ENCODE peak calls at places on chromosomes 4 and X, in seven cellular contexts. W is OCI-LY7; I is activated CD4-positive, alpha-beta memory T cell treated with anti-CD3 and anti-CD28 coated beads for 36 hours; O is HS-5; R is endothelial cell; K is upper lobe of left lung; C is thoracic aorta. T is an unnamed sample.
A peak's percentile ranks its signal among the peaks of the same experiment; 100 is the strongest.

GRCh38 chr4:152363086-152363485 is 172.8 kb downstream of the FBXW7 start:
- DNase-seq in C (no peak), W (no peak), R (no peak), O (peak; percentile 38), K (no peak), I (no peak), T (no peak)

GRCh38 chr4:27176400-27176799 is 315.8 kb downstream of the STIM2 start:
- DNase-seq in O (no peak), W (peak; percentile 25), C (no peak), R (peak; percentile 38), I (no peak), K (no peak), T (no peak)

GRCh38 chrX:102835504-102836146 is 101.4 kb upstream of the RAB40AL start:
- DNase-seq in K (no peak), C (no peak), I (peak; percentile 15), O (no peak), R (peak; percentile 13), W (peak; percentile 4), T (no peak)

GRCh38 chr4:112214397-112215264 is 17.0 kb upstream of the AP1AR start:
- DNase-seq in K (no peak), I (no peak), R (no peak), O (no peak), W (peak; percentile 51), C (no peak), T (no peak)

GRCh38 chrX:15882704-15883539 is 28.3 kb upstream of the AP1S2 start:
- DNase-seq in O (peak; percentile 49), I (no peak), R (no peak), W (peak; percentile 26), C (no peak), K (no peak), T (no peak)

GRCh38 chr4:102684605-102685052 is 76.1 kb downstream of the MANBA start:
- DNase-seq in W (no peak), K (no peak), R (no peak), O (no peak), I (no peak), C (no peak), T (no peak)

GRCh38 chr4:7027284-7027683 is 15.9 kb upstream of the TADA2B start:
- DNase-seq in R (no peak), K (no peak), C (no peak), W (no peak), I (no peak), O (no peak), T (no peak)

GRCh38 chrX:138745215-138745614 is 33.7 kb upstream of the FGF13 start:
- DNase-seq in C (no peak), I (no peak), W (peak; percentile 32), R (peak; percentile 51), O (peak; percentile 14), K (no peak), T (no peak)

GRCh38 chrX:48835524-48836329 is at the start of gene PCSK1N:
- DNase-seq in O (no peak), I (peak; percentile 39), W (no peak), C (no peak), K (peak; percentile 65), R (no peak), T (no peak)

GRCh38 chr4:38600575-38600974 is 63.4 kb upstream of the KLF3 start:
- DNase-seq in R (no peak), K (no peak), I (no peak), W (peak; percentile 4), C (no peak), O (no peak), T (no peak)

GRCh38 chrX:14801136-14801535 is 71.7 kb downstream of the FANCB start:
- DNase-seq in K (no peak), W (no peak), O (peak; percentile 30), R (no peak), I (no peak), C (no peak), T (no peak)

GRCh38 chr4:77156912-77157858 is at the start of gene CCNG2:
- DNase-seq in I (peak; percentile 83), O (no peak), R (peak; percentile 86), W (peak; percentile 99), K (peak; percentile 94), C (peak; percentile 58), T (peak; percentile 72)

GRCh38 chr4:71156616-71157015 is 163.2 kb downstream of the DCK start:
- DNase-seq in K (no peak), O (no peak), C (no peak), R (no peak), I (no peak), W (no peak), T (no peak)

GRCh38 chrX:12966151-12966550 is 8.8 kb upstream of the TMSB4X start:
- DNase-seq in C (no peak), I (no peak), O (no peak), W (no peak), R (no peak), K (no peak), T (no peak)

GRCh38 chr4:127782025-127782274 is 172 bp upstream of the HSPA4L start:
- DNase-seq in R (peak; percentile 90), W (no peak), I (peak; percentile 79), C (peak; percentile 28), K (peak; percentile 96), O (peak; percentile 46), T (no peak)